ENCODE peak calls at places on chromosomes 3 and 15, in six cellular contexts. V, D, W, Y, G and K are unnamed samples.

GRCh38 chr3:99114565-99115291 is 213.2 kb upstream of the DCBLD2 start:
- DNase-seq in G (peak), V (peak), Y (no peak), W (peak), D (no peak), K (peak)

GRCh38 chr3:52404391-52404790 is 40.5 kb downstream of the SEMA3G start:
- DNase-seq in V (no peak), G (no peak), Y (no peak), W (no peak), D (no peak), K (no peak)

GRCh38 chr15:39501366-39501765 is 79.5 kb upstream of the THBS1 start:
- DNase-seq in V (no peak), D (peak), Y (no peak), W (no peak), G (no peak), K (no peak)

GRCh38 chr3:42072583-42072924 is 18.6 kb upstream of the TRAK1 start:
- DNase-seq in Y (no peak), G (no peak), V (no peak), D (no peak), W (no peak), K (no peak)

GRCh38 chr3:142218703-142219102 is 6.7 kb downstream of the GK5 start:
- DNase-seq in D (no peak), G (no peak), Y (no peak), W (no peak), V (peak), K (peak)

GRCh38 chr3:127535901-127536817 is 54.4 kb downstream of the TPRA1 start:
- DNase-seq in V (no peak), G (no peak), D (no peak), W (no peak), Y (no peak), K (no peak)

GRCh38 chr3:142929109-142929508 is 34.4 kb downstream of the PAQR9 start:
- DNase-seq in V (peak), W (peak), G (peak), Y (peak), D (no peak), K (peak)

GRCh38 chr3:36866358-36866757 is 78.5 kb downstream of the TRANK1 start:
- DNase-seq in W (no peak), V (peak), G (no peak), Y (no peak), D (no peak), K (peak)

GRCh38 chr15:78284758-78285157 is 14.7 kb downstream of the SKIC8 start:
- DNase-seq in Y (no peak), W (no peak), G (no peak), V (no peak), D (no peak), K (no peak)

GRCh38 chr3:156291269-156292123 is 171.1 kb downstream of the KCNAB1 start:
- DNase-seq in G (no peak), D (no peak), Y (peak), V (peak), W (peak), K (peak)

GRCh38 chr3:195914648-195915473 is 6.5 kb upstream of the TNK2 start:
- DNase-seq in V (peak), D (peak), Y (peak), G (peak), W (peak), K (peak)

GRCh38 chr3:100463002-100463401 is 29.4 kb upstream of the TMEM45A start:
- DNase-seq in W (peak), G (no peak), D (peak), Y (peak), V (peak), K (peak)

GRCh38 chr15:91552555-91552954 is 301.0 kb upstream of the SLCO3A1 start:
- DNase-seq in V (no peak), G (no peak), Y (no peak), D (no peak), W (no peak), K (no peak)

GRCh38 chr15:40871749-40872617 is 2.1 kb downstream of the RHOV start:
- DNase-seq in V (no peak), G (peak), D (no peak), W (peak), Y (no peak), K (no peak)

GRCh38 chr3:71317749-71318458 is 265.6 kb downstream of the FOXP1 start:
- DNase-seq in D (no peak), W (no peak), G (no peak), Y (no peak), V (no peak), K (peak)

GRCh38 chr3:74001481-74001880 is 376.7 kb upstream of the PDZRN3 start:
- DNase-seq in W (no peak), Y (no peak), D (no peak), G (no peak), V (no peak), K (no peak)

GRCh38 chr15:39118510-39118909 is 462.4 kb upstream of the THBS1 start:
- DNase-seq in D (no peak), G (no peak), V (peak), Y (no peak), W (no peak), K (peak)

GRCh38 chr3:196641278-196642058 is 2.0 kb downstream of the NRROS start:
- DNase-seq in V (no peak), D (no peak), W (no peak), Y (peak), G (no peak), K (no peak)

GRCh38 chr15:70154440-70155347 is 57.0 kb upstream of the TLE3 start:
- DNase-seq in W (peak), V (no peak), D (no peak), G (no peak), Y (no peak), K (no peak)

GRCh38 chr3:190261740-190262139 is 60.5 kb downstream of the CLDN1 start:
- DNase-seq in G (no peak), V (no peak), D (no peak), W (no peak), Y (no peak), K (no peak)

GRCh38 chr3:117885046-117885445 is 1149.6 kb downstream of the IGSF11 start:
- DNase-seq in V (peak), G (no peak), D (no peak), Y (no peak), W (no peak), K (no peak)

GRCh38 chr15:41894791-41895463 is 1.1 kb upstream of the SPTBN5 start:
- DNase-seq in V (peak), W (peak), G (peak), Y (peak), D (peak), K (peak)

GRCh38 chr3:112327371-112327951 is 5.5 kb upstream of the CD200 start:
- DNase-seq in D (no peak), G (no peak), Y (peak), W (peak), V (peak), K (peak)

GRCh38 chr3:53731934-53732624 is 114.1 kb downstream of the CHDH start:
- DNase-seq in V (no peak), D (no peak), W (no peak), Y (no peak), G (no peak), K (no peak)

GRCh38 chr3:126571078-126571477 is 12.3 kb upstream of the C3orf22 start:
- DNase-seq in V (no peak), W (no peak), D (no peak), Y (no peak), G (no peak), K (no peak)

GRCh38 chr3:4583441-4583840 is 90.3 kb downstream of the ITPR1 start:
- DNase-seq in D (no peak), Y (no peak), G (no peak), W (no peak), V (peak), K (no peak)

GRCh38 chr3:120497813-120498212 is 47.0 kb upstream of the FSTL1 start:
- DNase-seq in W (peak), G (no peak), V (peak), Y (no peak), D (no peak), K (peak)

GRCh38 chr15:55398243-55398642 is 9.9 kb downstream of the CCPG1 start:
- DNase-seq in W (no peak), D (no peak), G (no peak), Y (no peak), V (no peak), K (no peak)

GRCh38 chr15:62782100-62782791 is 260.3 kb upstream of the TPM1 start:
- DNase-seq in D (peak), Y (peak), W (peak), V (peak), G (no peak), K (peak)

GRCh38 chr3:107216711-107217110 is 160.5 kb upstream of the CCDC54 start:
- DNase-seq in D (no peak), W (no peak), V (peak), Y (no peak), G (no peak), K (peak)

GRCh38 chr3:169603661-169604060 is 59.9 kb downstream of the MECOM start:
- DNase-seq in G (no peak), W (no peak), Y (no peak), V (peak), D (no peak), K (no peak)

GRCh38 chr3:72658466-72659100 is 189.7 kb downstream of the SHQ1 start:
- DNase-seq in V (no peak), D (no peak), W (no peak), Y (no peak), G (no peak), K (no peak)

GRCh38 chr3:108736821-108737220 is 20.4 kb downstream of the RETNLB start:
- DNase-seq in Y (no peak), G (no peak), W (no peak), D (no peak), V (no peak), K (no peak)

GRCh38 chr3:45226206-45226915 is at the start of gene TMEM158:
- DNase-seq in Y (peak), V (peak), W (peak), D (no peak), G (peak), K (peak)

GRCh38 chr3:107218864-107219269 is 158.4 kb upstream of the CCDC54 start:
- DNase-seq in V (peak), D (no peak), Y (no peak), G (no peak), W (no peak), K (no peak)

GRCh38 chr3:171257251-171258179 is 202.7 kb downstream of the TNIK start:
- DNase-seq in Y (no peak), D (no peak), W (peak), V (peak), G (no peak), K (peak)

GRCh38 chr3:31945738-31946052 is 35.4 kb downstream of the OSBPL10 start:
- DNase-seq in G (no peak), Y (no peak), W (no peak), V (peak), D (no peak), K (no peak)

GRCh38 chr3:31947671-31948091 is 33.4 kb downstream of the OSBPL10 start:
- DNase-seq in V (no peak), Y (no peak), D (no peak), G (no peak), W (peak), K (no peak)

GRCh38 chr3:31946484-31947081 is 34.5 kb downstream of the OSBPL10 start:
- DNase-seq in G (no peak), W (peak), D (no peak), V (peak), Y (no peak), K (no peak)

GRCh38 chr3:31952205-31952604 is 28.9 kb downstream of the OSBPL10 start:
- DNase-seq in Y (no peak), W (no peak), D (no peak), G (no peak), V (no peak), K (no peak)

GRCh38 chr3:31948255-31948654 is 32.8 kb downstream of the OSBPL10 start:
- DNase-seq in V (no peak), Y (no peak), G (no peak), D (no peak), W (no peak), K (no peak)
- H3K4me3 ChIP-seq in V (no peak), Y (no peak), G (no peak), D (no peak), W (no peak), K (no peak)

GRCh38 chr15:76994496-76994895 is 430 bp upstream of the PSTPIP1 start:
- DNase-seq in G (no peak), D (no peak), W (no peak), V (no peak), Y (no peak), K (no peak)

GRCh38 chr15:76996526-76997401 is 1.8 kb downstream of the PSTPIP1 start:
- DNase-seq in W (no peak), V (peak), Y (peak), G (no peak), D (no peak), K (peak)

GRCh38 chr15:76994971-76995945 is at the start of gene PSTPIP1:
- DNase-seq in V (no peak), G (peak), W (no peak), D (no peak), Y (peak), K (peak)

GRCh38 chr15:76994001-76994400 is 925 bp upstream of the PSTPIP1 start:
- DNase-seq in V (peak), D (no peak), Y (peak), W (no peak), G (peak), K (no peak)

DNA sequence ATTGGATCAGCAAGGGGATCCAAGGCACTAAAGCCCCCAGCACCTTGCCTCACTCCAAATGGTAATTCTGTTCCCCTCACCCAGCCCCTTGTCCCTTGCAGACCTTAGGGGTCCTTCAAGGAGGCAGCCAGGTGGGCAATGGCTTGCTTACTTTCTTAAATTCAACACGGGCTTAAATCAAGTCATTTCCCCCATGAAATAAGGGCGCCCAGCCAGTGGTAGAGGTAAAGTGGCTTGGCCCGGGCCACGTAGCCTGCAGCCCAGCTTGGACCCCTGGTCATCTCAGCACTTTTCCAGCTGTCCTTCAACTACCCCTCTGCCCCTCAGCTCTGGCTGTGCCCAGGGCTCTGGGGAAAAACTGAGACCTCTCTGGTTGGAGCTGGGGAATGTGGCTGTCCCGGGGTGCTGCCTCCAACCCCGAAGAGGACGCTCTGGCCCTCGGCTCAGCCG is 1.2 kb downstream of the PSTPIP1 start:
- DNase-seq in W (no peak), Y (no peak), G (no peak), V (no peak), D (no peak), K (no peak)
- H3K4me3 ChIP-seq in W (no peak), Y (peak), G (no peak), V (no peak), D (no peak), K (no peak)

GRCh38 chr15:75694241-75695182 is 18.1 kb downstream of the CSPG4 start:
- DNase-seq in D (peak), G (peak), Y (no peak), W (peak), V (peak), K (peak)
- H3K4me3 ChIP-seq in D (no peak), G (no peak), Y (no peak), W (no peak), V (no peak), K (no peak)

GRCh38 chr15:85749261-85750151 is 45.2 kb downstream of the KLHL25 start:
- DNase-seq in W (no peak), V (no peak), Y (no peak), D (no peak), G (no peak), K (peak)
- H3K4me3 ChIP-seq in W (no peak), V (no peak), Y (no peak), D (no peak), G (no peak), K (peak)

GRCh38 chr3:43882976-43883680 is 192.4 kb downstream of the ABHD5 start:
- DNase-seq in G (no peak), W (no peak), V (no peak), D (no peak), Y (no peak), K (no peak)

GRCh38 chr3:43876648-43877047 is 185.9 kb downstream of the ABHD5 start:
- DNase-seq in V (no peak), D (no peak), Y (no peak), W (no peak), G (no peak), K (no peak)

GRCh38 chr3:43874290-43874689 is 183.6 kb downstream of the ABHD5 start:
- DNase-seq in G (no peak), Y (no peak), W (no peak), D (no peak), V (no peak), K (no peak)

GRCh38 chr3:43883729-43884396 is 193.1 kb downstream of the ABHD5 start:
- DNase-seq in D (no peak), V (no peak), W (no peak), G (no peak), Y (no peak), K (no peak)

DNA sequence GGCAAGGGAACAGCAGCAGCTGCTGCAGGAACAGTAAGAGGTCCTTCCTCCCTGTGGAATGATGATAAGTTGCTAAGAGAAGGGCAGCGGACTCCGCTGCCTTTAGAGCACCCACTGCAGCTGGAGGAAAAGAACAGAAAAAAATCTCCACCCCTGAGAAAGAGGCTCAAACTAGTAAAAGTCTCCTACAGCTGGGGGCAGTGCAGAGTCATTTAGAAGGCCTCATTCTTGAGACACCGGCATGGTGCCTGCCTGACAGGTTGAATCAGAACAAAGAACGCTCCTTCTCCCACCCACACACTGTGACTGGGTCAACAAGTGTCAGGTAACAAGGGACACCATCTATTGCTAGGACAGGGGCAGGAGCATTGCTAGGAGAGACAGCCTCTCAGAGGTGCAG is 188.4 kb downstream of the ABHD5 start:
- DNase-seq in G (no peak), V (peak), D (no peak), Y (no peak), W (peak), K (no peak)
- H3K4me3 ChIP-seq in G (no peak), V (no peak), D (no peak), Y (no peak), W (no peak), K (no peak)